ENCODE peak calls at places on chromosomes 12 and 14, in eight cellular contexts. K is Calu3, J is PC-3, V is nephron progenitor cell, S is AG09319, L is HCT116, M is uterus, I is lower lobe of right lung. Z is an unnamed sample.

GRCh38 chr12:130495156-130495555 is 157.5 kb downstream of the PIWIL1 start:
- DNase-seq in K (no peak), J (no peak), V (no peak), S (no peak), L (no peak), M (no peak), I (no peak), Z (no peak)

GRCh38 chr12:124392991-124393790 is 98.3 kb downstream of the RFLNA start:
- DNase-seq in K (peak; percentile 66), J (peak; percentile 77), V (no peak), S (peak; percentile 54), L (no peak), M (peak; percentile 93), I (peak; percentile 79), Z (no peak)

GRCh38 chr14:53696217-53696965 is 260.2 kb downstream of the BMP4 start:
- DNase-seq in K (no peak), J (peak; percentile 55), V (no peak), S (no peak), L (no peak), M (no peak), I (no peak), Z (no peak)

GRCh38 chr12:46372131-46372851 is at the start of gene SLC38A2:
- DNase-seq in K (peak; percentile 95), J (peak; percentile 93), V (peak; percentile 65), S (peak; percentile 91), L (peak; percentile 71), M (peak; percentile 98), I (peak; percentile 99), Z (no peak)

GRCh38 chr14:28264306-28264705 is 502.3 kb upstream of the FOXG1 start:
- DNase-seq in K (no peak), J (no peak), V (no peak), S (no peak), L (no peak), M (no peak), I (no peak), Z (no peak)

GRCh38 chr12:45598761-45599160 is 130.7 kb upstream of the ARID2 start:
- DNase-seq in K (no peak), J (no peak), V (no peak), S (no peak), L (no peak), M (no peak), I (no peak), Z (no peak)

GRCh38 chr14:48914921-48915320 is 671.3 kb downstream of the RPS29 start:
- DNase-seq in K (no peak), J (no peak), V (no peak), S (no peak), L (no peak), M (no peak), I (no peak), Z (no peak)

GRCh38 chr12:55847603-55848329 is 5.0 kb upstream of the MMP19 start:
- DNase-seq in K (no peak), J (peak; percentile 23), V (peak; percentile 44), S (peak; percentile 99), L (no peak), M (peak; percentile 95), I (peak; percentile 89), Z (no peak)

GRCh38 chr14:92959189-92959531 is 36.2 kb downstream of the CHGA start:
- DNase-seq in K (no peak), J (no peak), V (no peak), S (no peak), L (no peak), M (no peak), I (no peak), Z (no peak)

DNA sequence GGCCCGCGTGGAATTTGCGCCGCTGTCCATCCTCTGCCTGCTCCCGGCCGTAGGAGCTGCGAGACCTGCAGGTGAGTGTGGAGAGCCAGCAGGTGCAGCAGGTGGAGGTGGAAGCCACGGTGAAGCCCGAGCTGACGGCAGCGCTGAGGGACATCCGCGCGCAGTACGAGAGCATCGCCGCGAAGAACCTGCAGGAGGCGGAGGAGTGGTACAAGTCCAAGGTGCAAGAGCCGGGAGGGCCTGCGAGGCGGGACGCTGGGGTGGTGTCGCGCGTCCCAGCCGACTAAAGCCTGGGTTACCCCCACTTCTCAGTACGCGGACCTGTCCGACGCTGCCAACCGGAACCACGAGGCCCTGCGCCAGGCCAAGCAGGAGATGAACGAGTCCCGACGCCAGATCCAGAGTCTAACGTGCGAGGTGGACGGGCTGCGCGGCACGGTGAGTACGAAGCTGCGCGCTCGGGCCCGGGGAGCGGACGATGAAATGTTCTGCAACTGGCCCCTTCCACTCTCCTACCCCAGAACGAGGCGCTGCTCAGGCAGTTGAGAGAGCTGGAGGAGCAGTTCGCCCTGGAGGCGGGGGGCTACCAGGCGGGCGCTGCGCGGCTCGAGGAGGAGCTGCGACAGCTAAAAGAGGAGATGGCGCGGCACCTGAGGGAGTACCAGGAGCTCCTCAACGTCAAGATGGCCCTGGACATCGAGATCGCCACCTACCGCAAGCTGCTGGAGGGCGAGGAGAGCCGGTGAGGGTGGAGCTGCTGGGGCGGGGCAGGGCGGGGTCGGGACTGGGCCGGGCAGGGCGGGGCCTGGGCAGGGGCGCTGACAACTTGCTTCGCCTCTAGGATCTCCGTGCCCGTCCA is 2.1 kb downstream of the PRPH start:
- DNase-seq in K (peak; percentile 69), J (peak; percentile 79), V (peak; percentile 56), S (no peak), L (peak; percentile 62), M (no peak), I (peak; percentile 57), Z (no peak)
- TF ChIP-seq CTCF in K (peak; percentile 13), J (peak; percentile 32), V (no peak), S (no peak), L (peak; percentile 34), M (no peak), I (peak; percentile 33), Z (peak; percentile 20)

DNA sequence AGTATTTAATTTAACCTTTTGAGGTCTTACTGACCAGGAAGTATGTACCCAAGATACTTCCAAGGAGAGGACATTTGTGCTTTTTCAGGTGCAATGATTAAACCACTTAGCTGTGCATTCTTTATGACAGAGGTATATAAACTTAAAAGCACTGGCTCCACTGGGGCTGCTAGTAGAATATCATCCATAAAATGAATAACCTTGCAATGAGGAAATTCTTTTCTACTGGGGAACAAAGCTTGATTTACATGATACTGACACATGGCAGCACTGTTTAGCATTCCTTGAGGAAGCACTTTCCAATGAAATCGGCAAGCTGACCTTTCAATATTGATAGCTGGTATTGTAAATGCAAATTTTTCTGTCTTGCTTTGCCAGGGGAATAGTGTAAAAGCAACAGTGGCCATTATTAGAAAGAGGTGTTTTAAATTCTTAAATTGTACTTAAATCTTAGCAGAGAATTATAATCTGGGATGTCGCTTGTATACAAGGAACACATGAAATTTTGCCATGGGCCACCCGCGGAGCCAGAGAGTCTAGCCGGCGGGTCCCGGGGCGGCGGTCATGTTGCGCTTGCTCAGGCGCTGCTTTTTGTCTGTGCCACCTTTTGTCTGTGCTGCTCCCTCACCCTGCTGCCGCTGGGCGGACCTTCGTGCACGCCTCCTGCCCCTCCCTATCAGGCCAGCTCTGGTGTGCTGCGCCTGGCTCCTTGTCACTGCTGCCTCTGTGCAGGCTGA is 20.9 kb upstream of the BLTP3B start:
- DNase-seq in K (peak; percentile 88), J (peak; percentile 89), V (peak; percentile 77), S (no peak), L (peak; percentile 64), M (peak; percentile 38), I (peak; percentile 83), Z (peak; percentile 44)
- TF ChIP-seq CTCF in K (no peak), J (peak; percentile 39), V (peak; percentile 29), S (no peak), L (peak; percentile 24), M (no peak), I (peak; percentile 29), Z (peak; percentile 31)

GRCh38 chr12:111359914-111360276 is 9.0 kb downstream of the PHETA1 start:
- DNase-seq in K (no peak), J (no peak), V (no peak), S (no peak), L (no peak), M (no peak), I (no peak), Z (no peak)
- TF ChIP-seq CTCF in K (no peak), J (no peak), V (no peak), S (no peak), L (no peak), M (no peak), I (no peak), Z (no peak)

GRCh38 chr14:55706341-55706684 is 126.3 kb downstream of the KTN1 start:
- DNase-seq in K (no peak), J (no peak), V (no peak), S (no peak), L (no peak), M (no peak), I (no peak), Z (no peak)

GRCh38 chr14:55705651-55706340 is 125.8 kb downstream of the KTN1 start:
- DNase-seq in K (no peak), J (peak; percentile 68), V (no peak), S (no peak), L (no peak), M (no peak), I (peak; percentile 83), Z (no peak)

GRCh38 chr14:55706893-55707292 is 126.9 kb downstream of the KTN1 start:
- DNase-seq in K (no peak), J (peak; percentile 60), V (no peak), S (no peak), L (no peak), M (no peak), I (no peak), Z (no peak)

GRCh38 chr14:55704654-55705053 is 124.6 kb downstream of the KTN1 start:
- DNase-seq in K (no peak), J (no peak), V (no peak), S (no peak), L (no peak), M (no peak), I (no peak), Z (no peak)

GRCh38 chr14:55707365-55707804 is 127.4 kb downstream of the KTN1 start:
- DNase-seq in K (no peak), J (peak; percentile 91), V (no peak), S (peak; percentile 42), L (no peak), M (no peak), I (no peak), Z (no peak)
- TF ChIP-seq CTCF in K (peak; percentile 54), J (peak; percentile 99), V (peak; percentile 53), S (peak; percentile 71), L (peak; percentile 50), M (peak; percentile 70), I (peak; percentile 66), Z (peak; percentile 71)